ENCODE peak calls at places on chromosomes 12 and 14, in four cellular contexts. J, T, I and F are unnamed samples. For H3K4me1, the result is how much of the 10 kb centered on the place peaks cover.

GRCh38 chr12:131824450-131824849 is 3.7 kb upstream of the MMP17 start:
- DNase-seq in J (no peak), T (no peak), I (no peak), F (peak)

GRCh38 chr12:62736596-62736995 is 198.4 kb downstream of the PPM1H start:
- DNase-seq in J (no peak), T (no peak), I (no peak), F (no peak)

GRCh38 chr12:27975222-27976136 is 2.9 kb upstream of the PTHLH start:
- DNase-seq in J (no peak), T (peak), I (no peak), F (no peak)

GRCh38 chr14:72906316-72906715 is 12.4 kb upstream of the DPF3 start:
- DNase-seq in J (no peak), T (no peak), I (no peak), F (no peak)

GRCh38 chr12:6925543-6926279 is 2.0 kb upstream of the ATN1 start:
- DNase-seq in J (no peak), T (peak), I (peak), F (peak)

GRCh38 chr14:58460772-58461171 is 33.3 kb downstream of the KIAA0586 start:
- DNase-seq in J (no peak), T (no peak), I (no peak), F (no peak)

GRCh38 chr12:61821381-61821780 is 438.8 kb upstream of the USP15 start:
- DNase-seq in J (no peak), T (no peak), I (no peak), F (no peak)

GRCh38 chr14:24483604-24484252 is 24.3 kb downstream of the CMA1 start:
- DNase-seq in J (no peak), T (no peak), I (no peak), F (no peak)

GRCh38 chr14:76413962-76414665 is 38.2 kb downstream of the ESRRB start:
- DNase-seq in J (no peak), T (no peak), I (no peak), F (no peak)

GRCh38 chr12:105357162-105357691 is 26.7 kb downstream of the C12orf75 start:
- DNase-seq in J (no peak), T (no peak), I (no peak), F (no peak)

GRCh38 chr14:78202976-78203375 is 32.8 kb downstream of the NRXN3 start:
- DNase-seq in J (no peak), T (no peak), I (no peak), F (no peak)

GRCh38 chr12:122080149-122081107 is 1.9 kb downstream of the MLXIP start:
- DNase-seq in J (no peak), T (peak), I (peak), F (peak)

GRCh38 chr12:19498099-19498498 is 58.8 kb downstream of the AEBP2 start:
- DNase-seq in J (no peak), T (no peak), I (no peak), F (no peak)

GRCh38 chr12:76158518-76159321 is 74.2 kb upstream of the NAP1L1 start:
- DNase-seq in J (no peak), T (peak), I (peak), F (no peak)

GRCh38 chr14:104249092-104249491 is 110.7 kb downstream of the KIF26A start:
- DNase-seq in J (peak), T (no peak), I (no peak), F (peak)

GRCh38 chr14:65496178-65496993 is 83.9 kb downstream of the FUT8 start:
- DNase-seq in J (no peak), T (no peak), I (no peak), F (no peak)

GRCh38 chr12:68815928-68816800 is 8.2 kb downstream of the MDM2 start:
- DNase-seq in J (no peak), T (no peak), I (no peak), F (no peak)

GRCh38 chr14:104462651-104463630 is 116.6 kb upstream of the C14orf180 start:
- DNase-seq in J (no peak), T (no peak), I (no peak), F (no peak)

GRCh38 chr12:46217686-46218508 is 50.9 kb downstream of the SLC38A1 start:
- DNase-seq in J (no peak), T (no peak), I (peak), F (no peak)

GRCh38 chr12:38149395-38150073 is 167.0 kb upstream of the ALG10B start:
- DNase-seq in J (no peak), T (no peak), I (no peak), F (no peak)

GRCh38 chr12:24222968-24223367 is 273.5 kb upstream of the SOX5 start:
- DNase-seq in J (no peak), T (no peak), I (no peak), F (no peak)

GRCh38 chr12:132640936-132641335 is 22.4 kb downstream of the P2RX2 start:
- DNase-seq in J (no peak), T (no peak), I (no peak), F (no peak)

GRCh38 chr12:103833891-103834290 is 7.1 kb downstream of the NT5DC3 start:
- DNase-seq in J (no peak), T (no peak), I (no peak), F (no peak)

DNA sequence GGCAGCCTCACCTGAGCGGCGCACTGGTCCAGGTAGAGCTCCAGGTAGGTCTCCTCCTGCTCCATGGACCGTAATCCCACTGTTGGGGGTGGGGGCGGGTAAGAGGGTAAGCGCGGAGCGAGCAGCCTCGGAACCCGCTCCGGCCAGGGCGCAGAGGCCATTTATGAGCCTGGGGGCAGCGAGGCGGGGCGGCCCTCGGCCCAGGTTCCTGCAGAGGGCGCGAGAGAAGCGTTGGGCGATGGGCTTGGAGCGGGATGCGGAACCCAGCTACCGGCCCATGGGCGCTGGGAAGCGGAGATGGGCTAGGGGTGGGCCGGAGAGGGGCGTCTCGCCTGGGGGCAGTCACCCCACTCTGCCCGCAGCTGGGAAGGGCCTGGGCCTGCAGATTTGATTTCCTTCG is at the start of gene TBPL2:
- DNase-seq in J (no peak), T (no peak), I (no peak), F (no peak)
- TF ChIP-seq CTCF in J (no peak), T (no peak), I (no peak), F (no peak)

DNA sequence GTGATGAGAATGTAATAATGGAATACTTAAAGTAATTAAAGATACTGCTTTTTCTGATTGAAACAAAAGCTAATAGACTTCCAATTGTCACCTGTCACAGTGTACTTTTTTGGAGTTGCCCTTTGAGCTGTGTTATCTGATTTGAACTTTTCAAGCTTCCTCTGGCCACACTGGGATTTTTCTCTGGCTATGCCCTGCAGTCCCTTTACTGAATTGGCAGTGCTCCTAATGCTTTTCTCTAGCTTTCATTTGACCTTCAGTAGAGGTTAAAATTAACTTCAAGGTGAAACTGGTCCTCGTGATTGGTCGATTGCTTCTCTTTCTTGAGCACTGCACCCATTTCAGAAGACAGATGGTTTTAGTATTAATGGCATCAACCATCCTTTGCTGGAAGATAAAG is 89.2 kb downstream of the CRADD start:
- DNase-seq in J (no peak), T (no peak), I (no peak), F (no peak)
- H3K4me1 ChIP-seq in J (under half), T (under half), I (under half), F (under half)

DNA sequence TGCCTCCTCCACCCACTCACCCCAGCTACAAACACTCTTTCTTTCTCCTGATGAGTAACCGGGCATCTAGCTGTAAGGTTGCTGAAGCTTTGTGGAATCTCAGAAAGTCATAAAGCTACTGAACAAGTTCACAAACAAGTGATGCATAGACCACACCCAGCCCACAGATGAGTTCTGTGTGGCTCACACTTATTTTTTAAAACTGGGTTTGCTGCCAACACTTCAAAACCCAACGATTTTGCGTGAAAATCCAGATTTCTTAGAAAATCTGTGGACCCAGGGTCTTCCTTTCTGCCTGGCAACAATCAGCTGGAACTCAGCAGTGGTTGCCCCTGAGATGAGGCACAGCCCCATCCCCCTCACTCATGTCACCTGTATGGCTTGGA is 96.1 kb downstream of the APAF1 start:
- DNase-seq in J (no peak), T (no peak), I (no peak), F (no peak)
- H3K27ac ChIP-seq in J (no peak), T (no peak), I (no peak), F (no peak)

GRCh38 chr12:102680296-102680695 is 199.9 kb upstream of the IGF1 start:
- DNase-seq in J (no peak), T (no peak), I (no peak), F (no peak)
- TF ChIP-seq CTCF in J (no peak), T (no peak), I (no peak), F (no peak)